ENCODE peak calls at places on chromosomes 3 and 15, in four cellular contexts. C is NCI-H510A, T is HTR-8/SVneo, U is bronchial epithelial cell. W is an unnamed sample.

GRCh38 chr3:94293793-94294195 is 230.9 kb downstream of the NSUN3 start:
- DNase-seq in T (no peak), C (no peak), U (peak; percentile 70), W (no peak)

GRCh38 chr3:10707089-10707983 is 108.7 kb upstream of the SLC6A11 start:
- DNase-seq in U (no peak), C (no peak), T (no peak), W (no peak)

GRCh38 chr3:152051501-152052404 is 178.3 kb downstream of the SUCNR1 start:
- DNase-seq in C (no peak), U (no peak), T (no peak), W (no peak)

GRCh38 chr15:98493966-98494511 is 154.3 kb upstream of the IGF1R start:
- DNase-seq in T (no peak), U (no peak), C (no peak), W (no peak)

GRCh38 chr3:106282931-106283330 is 414.1 kb upstream of the CBLB start:
- DNase-seq in C (no peak), U (no peak), T (no peak), W (no peak)

GRCh38 chr3:33385423-33385822 is 54.8 kb downstream of the UBP1 start:
- DNase-seq in T (no peak), C (no peak), U (peak; percentile 35), W (no peak)

GRCh38 chr15:88126695-88127476 is 129.7 kb downstream of the NTRK3 start:
- DNase-seq in T (no peak), U (no peak), C (no peak), W (no peak)

GRCh38 chr3:40672861-40673260 is 148.1 kb downstream of the ZNF621 start:
- DNase-seq in T (no peak), C (no peak), U (no peak), W (no peak)

GRCh38 chr3:30199855-30200254 is 406.5 kb upstream of the TGFBR2 start:
- DNase-seq in C (no peak), T (no peak), U (no peak), W (no peak)

GRCh38 chr3:67113802-67114407 is 115.8 kb downstream of the KBTBD8 start:
- DNase-seq in T (peak; percentile 54), C (peak; percentile 10), U (peak; percentile 85), W (peak; percentile 83)

GRCh38 chr15:51780636-51781035 is 29.2 kb downstream of the TMOD2 start:
- DNase-seq in C (no peak), T (no peak), U (peak; percentile 67), W (no peak)

GRCh38 chr3:54171509-54171908 is 49.2 kb downstream of the CACNA2D3 start:
- DNase-seq in U (no peak), C (no peak), T (no peak), W (no peak)

GRCh38 chr3:184314700-184315505 is 497 bp downstream of the EIF4G1 start:
- DNase-seq in T (no peak), U (no peak), C (peak; percentile 34), W (peak; percentile 67)